ENCODE peak calls at places on chromosome 21, in four cellular contexts. One of them, this sample, is unnamed.

GRCh38 chr21:15212214-15212613 is 147.4 kb upstream of the NRIP1 start:
- DNase-seq in prostate gland: no peak
- DNase-seq in ascending aorta: no peak
- DNase-seq in cardiac fibroblast: no peak
- DNase-seq in this sample: no peak

GRCh38 chr21:38878394-38879179 is 72.9 kb downstream of the ETS2 start:
- DNase-seq in cardiac fibroblast: peak
- DNase-seq in prostate gland: no peak
- DNase-seq in ascending aorta: no peak
- DNase-seq in this sample: no peak

GRCh38 chr21:41707231-41707988 is 59.4 kb downstream of the RIPK4 start:
- DNase-seq in ascending aorta: no peak
- DNase-seq in cardiac fibroblast: no peak
- DNase-seq in prostate gland: peak
- DNase-seq in this sample: no peak

GRCh38 chr21:38467911-38468310 is 30.4 kb downstream of the ERG start:
- DNase-seq in ascending aorta: no peak
- DNase-seq in cardiac fibroblast: no peak
- DNase-seq in prostate gland: no peak
- DNase-seq in this sample: no peak

GRCh38 chr21:38771536-38771935 is 34.2 kb upstream of the ETS2 start:
- DNase-seq in ascending aorta: no peak
- DNase-seq in prostate gland: no peak
- DNase-seq in cardiac fibroblast: no peak
- DNase-seq in this sample: no peak

GRCh38 chr21:37415938-37416337 is 49.4 kb downstream of the DYRK1A start:
- DNase-seq in ascending aorta: no peak
- DNase-seq in prostate gland: no peak
- DNase-seq in cardiac fibroblast: no peak
- DNase-seq in this sample: no peak

GRCh38 chr21:15444118-15444960 is 285.4 kb upstream of the USP25 start:
- DNase-seq in ascending aorta: no peak
- DNase-seq in cardiac fibroblast: no peak
- DNase-seq in prostate gland: no peak
- DNase-seq in this sample: no peak

GRCh38 chr21:38376235-38376634 is 119.4 kb downstream of the KCNJ15 start:
- DNase-seq in cardiac fibroblast: no peak
- DNase-seq in prostate gland: no peak
- DNase-seq in ascending aorta: no peak
- DNase-seq in this sample: no peak

GRCh38 chr21:43740497-43741156 is 21.7 kb downstream of the PDXK start:
- DNase-seq in prostate gland: peak
- DNase-seq in cardiac fibroblast: peak
- DNase-seq in ascending aorta: no peak
- DNase-seq in this sample: no peak

GRCh38 chr21:26366781-26367180 is 196.2 kb upstream of the APP start:
- DNase-seq in cardiac fibroblast: no peak
- DNase-seq in prostate gland: no peak
- DNase-seq in ascending aorta: no peak
- DNase-seq in this sample: no peak

GRCh38 chr21:39184050-39184980 is 1.1 kb upstream of the PSMG1 start:
- DNase-seq in prostate gland: no peak
- DNase-seq in cardiac fibroblast: no peak
- DNase-seq in ascending aorta: no peak
- DNase-seq in this sample: no peak

GRCh38 chr21:38761531-38761930 is 44.2 kb upstream of the ETS2 start:
- DNase-seq in cardiac fibroblast: peak
- DNase-seq in prostate gland: no peak
- DNase-seq in ascending aorta: no peak
- DNase-seq in this sample: no peak

GRCh38 chr21:33390479-33390878 is 12.7 kb upstream of the IFNGR2 start:
- DNase-seq in ascending aorta: no peak
- DNase-seq in cardiac fibroblast: no peak
- DNase-seq in prostate gland: no peak
- DNase-seq in this sample: no peak

GRCh38 chr21:38915546-38915945 is 109.8 kb downstream of the ETS2 start:
- DNase-seq in ascending aorta: no peak
- DNase-seq in cardiac fibroblast: no peak
- DNase-seq in prostate gland: no peak
- DNase-seq in this sample: no peak

GRCh38 chr21:38511198-38511597 is 12.9 kb upstream of the ERG start:
- DNase-seq in prostate gland: no peak
- DNase-seq in cardiac fibroblast: no peak
- DNase-seq in ascending aorta: no peak
- DNase-seq in this sample: no peak

GRCh38 chr21:42097860-42098259 is 26.7 kb downstream of the UMODL1 start:
- DNase-seq in ascending aorta: peak
- DNase-seq in cardiac fibroblast: peak
- DNase-seq in prostate gland: peak
- DNase-seq in this sample: no peak

GRCh38 chr21:25790122-25790951 is 55.6 kb downstream of the GABPA start:
- DNase-seq in cardiac fibroblast: peak
- DNase-seq in ascending aorta: no peak
- DNase-seq in prostate gland: no peak
- DNase-seq in this sample: no peak

GRCh38 chr21:43917515-43918384 is 52.7 kb downstream of the AGPAT3 start:
- DNase-seq in prostate gland: no peak
- DNase-seq in ascending aorta: no peak
- DNase-seq in cardiac fibroblast: no peak
- DNase-seq in this sample: no peak

GRCh38 chr21:41885341-41886024 is 6.3 kb upstream of the PRDM15 start:
- DNase-seq in cardiac fibroblast: no peak
- DNase-seq in prostate gland: no peak
- DNase-seq in ascending aorta: no peak
- DNase-seq in this sample: no peak

GRCh38 chr21:40315647-40316046 is 448.4 kb downstream of the PCP4 start:
- DNase-seq in prostate gland: no peak
- DNase-seq in cardiac fibroblast: no peak
- DNase-seq in ascending aorta: no peak
- DNase-seq in this sample: no peak

GRCh38 chr21:42764883-42765282 is 111.5 kb downstream of the PDE9A start:
- DNase-seq in ascending aorta: no peak
- DNase-seq in prostate gland: no peak
- DNase-seq in cardiac fibroblast: no peak
- DNase-seq in this sample: no peak

GRCh38 chr21:15210235-15210678 is 145.5 kb upstream of the NRIP1 start:
- DNase-seq in ascending aorta: peak
- DNase-seq in prostate gland: no peak
- DNase-seq in cardiac fibroblast: peak
- DNase-seq in this sample: no peak

GRCh38 chr21:46459356-46460112 is 843 bp downstream of the DIP2A start:
- DNase-seq in prostate gland: peak
- DNase-seq in ascending aorta: no peak
- DNase-seq in cardiac fibroblast: peak
- DNase-seq in this sample: no peak

DNA sequence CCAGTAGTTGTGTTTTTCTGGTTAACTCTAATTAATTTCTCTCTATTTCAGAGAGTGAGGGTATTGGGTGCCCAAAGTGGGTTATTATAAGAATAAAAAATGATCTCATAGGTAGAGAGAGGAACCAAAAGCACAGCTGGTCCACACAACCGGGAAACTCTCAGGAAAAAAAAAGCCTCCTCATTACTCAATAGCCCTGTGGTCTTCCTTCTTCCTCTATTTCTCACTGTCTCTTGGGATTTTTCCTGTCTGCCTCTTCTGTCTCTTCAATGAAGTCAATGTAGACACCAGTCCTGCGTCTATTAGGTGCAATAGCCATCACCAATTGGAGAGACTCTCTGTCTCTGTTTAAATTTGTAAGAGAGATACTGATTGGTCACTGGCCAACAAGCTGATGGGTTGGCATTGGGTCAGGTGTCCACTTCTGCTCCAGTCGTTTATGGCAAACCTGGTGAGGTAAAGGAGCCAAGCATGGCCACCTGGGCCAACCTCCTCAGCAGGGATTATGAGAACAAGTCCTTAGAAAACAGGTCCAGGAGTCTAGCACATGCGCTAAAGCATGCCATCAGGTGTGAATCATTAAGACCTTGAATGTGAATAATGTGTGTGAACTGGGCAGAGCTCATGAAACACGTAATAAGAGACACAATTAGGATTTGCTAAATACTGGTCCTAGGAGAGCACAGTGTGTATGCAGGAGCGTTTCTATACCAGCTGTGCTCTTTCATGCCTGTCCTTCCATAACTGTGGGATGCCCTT is 443.0 kb upstream of the RUNX1 start:
- DNase-seq in ascending aorta: no peak
- DNase-seq in prostate gland: no peak
- DNase-seq in cardiac fibroblast: no peak
- DNase-seq in this sample: no peak
- TF ChIP-seq CTCF in ascending aorta: no peak
- TF ChIP-seq CTCF in prostate gland: no peak
- TF ChIP-seq CTCF in cardiac fibroblast: no peak
- TF ChIP-seq CTCF in this sample: no peak

DNA sequence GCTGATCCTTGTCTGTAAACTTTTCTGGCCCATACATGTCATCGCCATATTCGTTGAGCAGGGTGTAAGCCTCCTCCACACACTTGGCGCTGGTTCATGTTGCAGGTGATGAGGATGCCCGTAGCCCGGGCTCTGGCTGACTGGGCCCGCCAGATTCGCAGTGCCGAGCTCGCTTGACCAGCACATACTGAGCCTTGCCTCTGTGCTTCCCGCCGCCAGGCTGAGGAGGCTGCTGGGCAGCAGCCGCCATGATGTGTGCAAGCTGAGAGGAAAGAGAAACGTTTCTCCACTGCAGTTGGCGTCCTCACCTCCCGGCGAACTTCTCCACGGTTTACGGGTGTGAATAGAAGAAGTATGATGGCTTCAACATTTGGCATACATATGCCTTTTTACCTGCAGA is 89.2 kb downstream of the LTN1 start:
- DNase-seq in prostate gland: no peak
- DNase-seq in ascending aorta: no peak
- DNase-seq in cardiac fibroblast: no peak
- DNase-seq in this sample: no peak
- TF ChIP-seq CTCF in prostate gland: no peak
- TF ChIP-seq CTCF in ascending aorta: no peak
- TF ChIP-seq CTCF in cardiac fibroblast: no peak
- TF ChIP-seq CTCF in this sample: no peak

GRCh38 chr21:34885636-34886553 is 163.2 kb downstream of the RUNX1 start:
- DNase-seq in cardiac fibroblast: peak
- DNase-seq in ascending aorta: no peak
- DNase-seq in prostate gland: no peak
- DNase-seq in this sample: no peak
- TF ChIP-seq CTCF in cardiac fibroblast: no peak
- TF ChIP-seq CTCF in ascending aorta: no peak
- TF ChIP-seq CTCF in prostate gland: peak
- TF ChIP-seq CTCF in this sample: no peak

GRCh38 chr21:45413922-45414321 is 9.0 kb downstream of the COL18A1 start:
- DNase-seq in cardiac fibroblast: no peak
- DNase-seq in prostate gland: no peak
- DNase-seq in ascending aorta: no peak
- DNase-seq in this sample: no peak

GRCh38 chr21:45410865-45411809 is 6.2 kb downstream of the COL18A1 start:
- DNase-seq in ascending aorta: no peak
- DNase-seq in cardiac fibroblast: peak
- DNase-seq in prostate gland: no peak
- DNase-seq in this sample: no peak

GRCh38 chr21:45411810-45412206 is 6.8 kb downstream of the COL18A1 start:
- DNase-seq in prostate gland: no peak
- DNase-seq in ascending aorta: no peak
- DNase-seq in cardiac fibroblast: no peak
- DNase-seq in this sample: no peak

GRCh38 chr21:45412909-45413581 is 8.1 kb downstream of the COL18A1 start:
- DNase-seq in prostate gland: no peak
- DNase-seq in cardiac fibroblast: peak
- DNase-seq in ascending aorta: no peak
- DNase-seq in this sample: no peak

GRCh38 chr21:45412491-45412890 is 7.5 kb downstream of the COL18A1 start:
- DNase-seq in cardiac fibroblast: no peak
- DNase-seq in prostate gland: no peak
- DNase-seq in ascending aorta: no peak
- DNase-seq in this sample: no peak
- TF ChIP-seq CTCF in cardiac fibroblast: no peak
- TF ChIP-seq CTCF in prostate gland: no peak
- TF ChIP-seq CTCF in ascending aorta: no peak
- TF ChIP-seq CTCF in this sample: no peak

DNA sequence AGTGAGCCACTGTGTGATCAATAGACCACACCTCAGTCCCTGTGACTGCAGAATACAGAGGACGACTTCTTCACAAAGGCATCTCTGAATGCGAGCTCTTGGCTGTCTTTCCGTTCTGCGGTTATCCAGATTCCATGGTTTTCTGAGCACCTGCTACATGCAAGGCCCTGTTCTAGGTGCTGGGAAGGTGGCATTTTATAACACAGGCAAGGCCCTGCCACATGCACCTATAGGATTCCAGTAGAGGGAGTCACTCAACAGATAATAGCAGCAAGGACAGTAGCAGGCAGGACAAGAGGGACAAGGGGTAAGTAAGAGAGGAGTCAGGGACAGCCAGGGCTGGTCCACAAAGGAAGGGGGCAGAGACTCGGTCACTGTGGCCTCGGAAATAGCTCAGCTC is 9.0 kb downstream of the URB1 start:
- DNase-seq in cardiac fibroblast: no peak
- DNase-seq in prostate gland: no peak
- DNase-seq in ascending aorta: no peak
- DNase-seq in this sample: no peak
- TF ChIP-seq CTCF in cardiac fibroblast: no peak
- TF ChIP-seq CTCF in prostate gland: no peak
- TF ChIP-seq CTCF in ascending aorta: no peak
- TF ChIP-seq CTCF in this sample: no peak

GRCh38 chr21:27719226-27719625 is 752.3 kb upstream of the ADAMTS5 start:
- DNase-seq in cardiac fibroblast: no peak
- DNase-seq in prostate gland: no peak
- DNase-seq in ascending aorta: no peak
- DNase-seq in this sample: no peak
- TF ChIP-seq CTCF in cardiac fibroblast: no peak
- TF ChIP-seq CTCF in prostate gland: no peak
- TF ChIP-seq CTCF in ascending aorta: no peak
- TF ChIP-seq CTCF in this sample: no peak

DNA sequence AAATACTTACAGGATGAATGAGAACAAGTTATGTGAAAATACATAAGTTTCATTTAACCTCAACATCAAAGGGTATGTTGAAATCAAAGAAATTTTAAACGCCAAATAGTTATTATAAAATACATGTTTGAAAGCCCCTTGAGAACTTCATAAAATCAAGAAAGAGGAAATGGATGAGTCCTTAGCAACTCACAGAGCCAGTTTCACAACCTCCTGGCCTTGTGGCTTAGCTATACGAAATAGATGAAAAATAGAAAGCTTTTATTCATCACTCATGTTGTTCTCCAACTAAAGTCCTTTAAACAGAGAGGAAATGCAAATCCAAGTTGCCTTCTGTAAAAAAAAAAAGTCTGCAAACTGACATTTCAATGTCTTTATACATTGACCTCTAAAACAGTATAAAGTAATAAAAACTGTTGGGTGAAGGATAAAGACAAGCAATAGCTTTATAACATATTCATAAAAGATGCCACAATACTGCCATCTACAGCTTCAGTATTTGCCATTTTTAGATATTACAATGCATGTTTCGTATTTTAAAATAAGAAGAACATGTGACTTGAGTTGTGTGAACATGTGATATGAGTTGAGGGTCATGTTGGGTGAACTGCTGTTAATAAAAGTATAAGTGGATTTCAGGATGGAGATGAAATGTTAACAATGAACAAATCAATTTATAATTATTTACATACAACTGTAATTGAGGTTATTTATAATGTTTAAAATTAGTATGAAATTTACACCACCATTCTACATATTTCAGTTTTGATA is 847.7 kb downstream of the MRPL39 start:
- DNase-seq in cardiac fibroblast: no peak
- DNase-seq in ascending aorta: no peak
- DNase-seq in prostate gland: no peak
- DNase-seq in this sample: no peak
- TF ChIP-seq CTCF in cardiac fibroblast: no peak
- TF ChIP-seq CTCF in ascending aorta: no peak
- TF ChIP-seq CTCF in prostate gland: no peak
- TF ChIP-seq CTCF in this sample: no peak

GRCh38 chr21:30209571-30209970 is 6.3 kb downstream of the CLDN8 start:
- DNase-seq in prostate gland: no peak
- DNase-seq in ascending aorta: no peak
- DNase-seq in cardiac fibroblast: peak
- DNase-seq in this sample: no peak
- TF ChIP-seq CTCF in prostate gland: no peak
- TF ChIP-seq CTCF in ascending aorta: no peak
- TF ChIP-seq CTCF in cardiac fibroblast: no peak
- TF ChIP-seq CTCF in this sample: no peak

This sample was measured in omental fat pad.